ENCODE peak calls at places on chromosome 17, in eight cellular contexts. One of them, this sample, is unnamed.

GRCh38 chr17:8494506-8495111 is 58.9 kb downstream of the NDEL1 start:
- DNase-seq in NCI-H748 treated with DMSO at 0.1 percent for 48 hours: no peak
- DNase-seq in amygdala: no peak
- DNase-seq in activated CD4-positive, alpha-beta T cell treated with anti-CD3 and anti-CD28 coated beads for 24 hours: no peak
- DNase-seq in cerebellar cortex: no peak
- DNase-seq in Caki2: no peak
- DNase-seq in memory B cell: no peak
- DNase-seq in HEK293T: no peak
- DNase-seq in this sample: no peak

GRCh38 chr17:40707720-40708119 is 4.2 kb upstream of the KRT24 start:
- DNase-seq in NCI-H748 treated with DMSO at 0.1 percent for 48 hours: no peak
- DNase-seq in amygdala: no peak
- DNase-seq in activated CD4-positive, alpha-beta T cell treated with anti-CD3 and anti-CD28 coated beads for 24 hours: no peak
- DNase-seq in cerebellar cortex: no peak
- DNase-seq in Caki2: peak
- DNase-seq in memory B cell: no peak
- DNase-seq in HEK293T: no peak
- DNase-seq in this sample: no peak

GRCh38 chr17:82120148-82120547 is 22.1 kb upstream of the FASN start:
- DNase-seq in NCI-H748 treated with DMSO at 0.1 percent for 48 hours: no peak
- DNase-seq in amygdala: no peak
- DNase-seq in activated CD4-positive, alpha-beta T cell treated with anti-CD3 and anti-CD28 coated beads for 24 hours: no peak
- DNase-seq in cerebellar cortex: no peak
- DNase-seq in Caki2: no peak
- DNase-seq in memory B cell: no peak
- DNase-seq in HEK293T: no peak
- DNase-seq in this sample: no peak

GRCh38 chr17:42675348-42675983 is 1.3 kb downstream of the PLEKHH3 start:
- DNase-seq in NCI-H748 treated with DMSO at 0.1 percent for 48 hours: peak
- DNase-seq in amygdala: no peak
- DNase-seq in activated CD4-positive, alpha-beta T cell treated with anti-CD3 and anti-CD28 coated beads for 24 hours: no peak
- DNase-seq in cerebellar cortex: no peak
- DNase-seq in Caki2: no peak
- DNase-seq in memory B cell: no peak
- DNase-seq in HEK293T: no peak
- DNase-seq in this sample: no peak

GRCh38 chr17:48301002-48301401 is 129.0 kb downstream of the SKAP1 start:
- DNase-seq in NCI-H748 treated with DMSO at 0.1 percent for 48 hours: no peak
- DNase-seq in amygdala: no peak
- DNase-seq in activated CD4-positive, alpha-beta T cell treated with anti-CD3 and anti-CD28 coated beads for 24 hours: no peak
- DNase-seq in cerebellar cortex: no peak
- DNase-seq in Caki2: no peak
- DNase-seq in memory B cell: no peak
- DNase-seq in HEK293T: no peak
- DNase-seq in this sample: no peak

GRCh38 chr17:29140051-29140582 is 40.1 kb downstream of the MYO18A start:
- DNase-seq in NCI-H748 treated with DMSO at 0.1 percent for 48 hours: no peak
- DNase-seq in amygdala: peak
- DNase-seq in activated CD4-positive, alpha-beta T cell treated with anti-CD3 and anti-CD28 coated beads for 24 hours: peak
- DNase-seq in cerebellar cortex: peak
- DNase-seq in Caki2: peak
- DNase-seq in memory B cell: no peak
- DNase-seq in HEK293T: peak
- DNase-seq in this sample: peak

GRCh38 chr17:47895254-47895855 is 681 bp upstream of the SP2 start:
- DNase-seq in NCI-H748 treated with DMSO at 0.1 percent for 48 hours: no peak
- DNase-seq in amygdala: no peak
- DNase-seq in activated CD4-positive, alpha-beta T cell treated with anti-CD3 and anti-CD28 coated beads for 24 hours: peak
- DNase-seq in cerebellar cortex: peak
- DNase-seq in Caki2: no peak
- DNase-seq in memory B cell: no peak
- DNase-seq in HEK293T: no peak
- DNase-seq in this sample: no peak

GRCh38 chr17:29155966-29156338 is 24.2 kb downstream of the MYO18A start:
- DNase-seq in NCI-H748 treated with DMSO at 0.1 percent for 48 hours: no peak
- DNase-seq in amygdala: no peak
- DNase-seq in activated CD4-positive, alpha-beta T cell treated with anti-CD3 and anti-CD28 coated beads for 24 hours: no peak
- DNase-seq in cerebellar cortex: no peak
- DNase-seq in Caki2: no peak
- DNase-seq in memory B cell: no peak
- DNase-seq in HEK293T: no peak
- DNase-seq in this sample: no peak

GRCh38 chr17:83007504-83008475 is 71.6 kb upstream of the METRNL start:
- DNase-seq in NCI-H748 treated with DMSO at 0.1 percent for 48 hours: no peak
- DNase-seq in amygdala: no peak
- DNase-seq in activated CD4-positive, alpha-beta T cell treated with anti-CD3 and anti-CD28 coated beads for 24 hours: no peak
- DNase-seq in cerebellar cortex: no peak
- DNase-seq in Caki2: no peak
- DNase-seq in memory B cell: no peak
- DNase-seq in HEK293T: no peak
- DNase-seq in this sample: no peak

GRCh38 chr17:50055055-50055425 is 870 bp upstream of the ITGA3 start:
- DNase-seq in NCI-H748 treated with DMSO at 0.1 percent for 48 hours: peak
- DNase-seq in amygdala: peak
- DNase-seq in activated CD4-positive, alpha-beta T cell treated with anti-CD3 and anti-CD28 coated beads for 24 hours: no peak
- DNase-seq in cerebellar cortex: peak
- DNase-seq in Caki2: peak
- DNase-seq in memory B cell: no peak
- DNase-seq in HEK293T: no peak
- DNase-seq in this sample: no peak

GRCh38 chr17:83073389-83074063 is 5.9 kb upstream of the METRNL start:
- DNase-seq in NCI-H748 treated with DMSO at 0.1 percent for 48 hours: no peak
- DNase-seq in amygdala: no peak
- DNase-seq in activated CD4-positive, alpha-beta T cell treated with anti-CD3 and anti-CD28 coated beads for 24 hours: no peak
- DNase-seq in cerebellar cortex: no peak
- DNase-seq in Caki2: peak
- DNase-seq in memory B cell: no peak
- DNase-seq in HEK293T: no peak
- DNase-seq in this sample: no peak

GRCh38 chr17:33523577-33523981 is 230.5 kb upstream of the ASIC2 start:
- DNase-seq in NCI-H748 treated with DMSO at 0.1 percent for 48 hours: no peak
- DNase-seq in amygdala: peak
- DNase-seq in activated CD4-positive, alpha-beta T cell treated with anti-CD3 and anti-CD28 coated beads for 24 hours: no peak
- DNase-seq in cerebellar cortex: no peak
- DNase-seq in Caki2: no peak
- DNase-seq in memory B cell: no peak
- DNase-seq in HEK293T: no peak
- DNase-seq in this sample: no peak

GRCh38 chr17:44144966-44145739 is 3.4 kb downstream of the HROB start:
- DNase-seq in NCI-H748 treated with DMSO at 0.1 percent for 48 hours: no peak
- DNase-seq in amygdala: no peak
- DNase-seq in activated CD4-positive, alpha-beta T cell treated with anti-CD3 and anti-CD28 coated beads for 24 hours: no peak
- DNase-seq in cerebellar cortex: no peak
- DNase-seq in Caki2: peak
- DNase-seq in memory B cell: no peak
- DNase-seq in HEK293T: no peak
- DNase-seq in this sample: no peak

GRCh38 chr17:7945651-7946050 is 13.6 kb downstream of the CNTROB start:
- DNase-seq in NCI-H748 treated with DMSO at 0.1 percent for 48 hours: no peak
- DNase-seq in amygdala: no peak
- DNase-seq in activated CD4-positive, alpha-beta T cell treated with anti-CD3 and anti-CD28 coated beads for 24 hours: no peak
- DNase-seq in cerebellar cortex: no peak
- DNase-seq in Caki2: no peak
- DNase-seq in memory B cell: no peak
- DNase-seq in HEK293T: no peak
- DNase-seq in this sample: no peak

GRCh38 chr17:42233148-42233547 is 38.9 kb upstream of the GHDC start:
- DNase-seq in NCI-H748 treated with DMSO at 0.1 percent for 48 hours: no peak
- DNase-seq in amygdala: no peak
- DNase-seq in activated CD4-positive, alpha-beta T cell treated with anti-CD3 and anti-CD28 coated beads for 24 hours: no peak
- DNase-seq in cerebellar cortex: no peak
- DNase-seq in Caki2: no peak
- DNase-seq in memory B cell: no peak
- DNase-seq in HEK293T: no peak
- DNase-seq in this sample: no peak

GRCh38 chr17:80253631-80254395 is 6.8 kb upstream of the RNF213 start:
- DNase-seq in NCI-H748 treated with DMSO at 0.1 percent for 48 hours: no peak
- DNase-seq in amygdala: no peak
- DNase-seq in activated CD4-positive, alpha-beta T cell treated with anti-CD3 and anti-CD28 coated beads for 24 hours: no peak
- DNase-seq in cerebellar cortex: no peak
- DNase-seq in Caki2: peak
- DNase-seq in memory B cell: no peak
- DNase-seq in HEK293T: no peak
- DNase-seq in this sample: no peak

GRCh38 chr17:68087851-68088250 is 52.3 kb downstream of the KPNA2 start:
- DNase-seq in NCI-H748 treated with DMSO at 0.1 percent for 48 hours: no peak
- DNase-seq in amygdala: no peak
- DNase-seq in activated CD4-positive, alpha-beta T cell treated with anti-CD3 and anti-CD28 coated beads for 24 hours: no peak
- DNase-seq in cerebellar cortex: no peak
- DNase-seq in Caki2: no peak
- DNase-seq in memory B cell: no peak
- DNase-seq in HEK293T: no peak
- DNase-seq in this sample: no peak

GRCh38 chr17:71790791-71791190 is 330.0 kb upstream of the SOX9 start:
- DNase-seq in NCI-H748 treated with DMSO at 0.1 percent for 48 hours: no peak
- DNase-seq in amygdala: no peak
- DNase-seq in activated CD4-positive, alpha-beta T cell treated with anti-CD3 and anti-CD28 coated beads for 24 hours: no peak
- DNase-seq in cerebellar cortex: no peak
- DNase-seq in Caki2: no peak
- DNase-seq in memory B cell: no peak
- DNase-seq in HEK293T: no peak
- DNase-seq in this sample: no peak

GRCh38 chr17:35784895-35785294 is 10.5 kb downstream of the MMP28 start:
- DNase-seq in NCI-H748 treated with DMSO at 0.1 percent for 48 hours: no peak
- DNase-seq in amygdala: no peak
- DNase-seq in activated CD4-positive, alpha-beta T cell treated with anti-CD3 and anti-CD28 coated beads for 24 hours: no peak
- DNase-seq in cerebellar cortex: no peak
- DNase-seq in Caki2: no peak
- DNase-seq in memory B cell: no peak
- DNase-seq in HEK293T: no peak
- DNase-seq in this sample: no peak

GRCh38 chr17:81667754-81668153 is 1.2 kb downstream of the CCDC137 start:
- DNase-seq in NCI-H748 treated with DMSO at 0.1 percent for 48 hours: no peak
- DNase-seq in amygdala: no peak
- DNase-seq in activated CD4-positive, alpha-beta T cell treated with anti-CD3 and anti-CD28 coated beads for 24 hours: no peak
- DNase-seq in cerebellar cortex: no peak
- DNase-seq in Caki2: no peak
- DNase-seq in memory B cell: no peak
- DNase-seq in HEK293T: peak
- DNase-seq in this sample: no peak

GRCh38 chr17:55567240-55568216 is 56.3 kb upstream of the SMIM36 start:
- DNase-seq in NCI-H748 treated with DMSO at 0.1 percent for 48 hours: no peak
- DNase-seq in amygdala: no peak
- DNase-seq in activated CD4-positive, alpha-beta T cell treated with anti-CD3 and anti-CD28 coated beads for 24 hours: no peak
- DNase-seq in cerebellar cortex: no peak
- DNase-seq in Caki2: no peak
- DNase-seq in memory B cell: no peak
- DNase-seq in HEK293T: no peak
- DNase-seq in this sample: no peak

GRCh38 chr17:78088529-78088928 is 40.0 kb downstream of the TMC6 start:
- DNase-seq in NCI-H748 treated with DMSO at 0.1 percent for 48 hours: no peak
- DNase-seq in amygdala: no peak
- DNase-seq in activated CD4-positive, alpha-beta T cell treated with anti-CD3 and anti-CD28 coated beads for 24 hours: no peak
- DNase-seq in cerebellar cortex: no peak
- DNase-seq in Caki2: no peak
- DNase-seq in memory B cell: no peak
- DNase-seq in HEK293T: no peak
- DNase-seq in this sample: no peak

GRCh38 chr17:43438626-43439529 is 40.1 kb downstream of the ARL4D start:
- DNase-seq in NCI-H748 treated with DMSO at 0.1 percent for 48 hours: no peak
- DNase-seq in amygdala: no peak
- DNase-seq in activated CD4-positive, alpha-beta T cell treated with anti-CD3 and anti-CD28 coated beads for 24 hours: no peak
- DNase-seq in cerebellar cortex: no peak
- DNase-seq in Caki2: no peak
- DNase-seq in memory B cell: no peak
- DNase-seq in HEK293T: no peak
- DNase-seq in this sample: no peak

GRCh38 chr17:57027852-57028251 is 49.9 kb downstream of the SCPEP1 start:
- DNase-seq in NCI-H748 treated with DMSO at 0.1 percent for 48 hours: no peak
- DNase-seq in amygdala: no peak
- DNase-seq in activated CD4-positive, alpha-beta T cell treated with anti-CD3 and anti-CD28 coated beads for 24 hours: no peak
- DNase-seq in cerebellar cortex: no peak
- DNase-seq in Caki2: no peak
- DNase-seq in memory B cell: no peak
- DNase-seq in HEK293T: no peak
- DNase-seq in this sample: no peak

GRCh38 chr17:57080708-57081107 is 4.3 kb upstream of the AKAP1 start:
- DNase-seq in NCI-H748 treated with DMSO at 0.1 percent for 48 hours: no peak
- DNase-seq in amygdala: no peak
- DNase-seq in activated CD4-positive, alpha-beta T cell treated with anti-CD3 and anti-CD28 coated beads for 24 hours: no peak
- DNase-seq in cerebellar cortex: no peak
- DNase-seq in Caki2: no peak
- DNase-seq in memory B cell: no peak
- DNase-seq in HEK293T: no peak
- DNase-seq in this sample: peak

GRCh38 chr17:40551091-40551873 is 14.0 kb downstream of the CCR7 start:
- DNase-seq in NCI-H748 treated with DMSO at 0.1 percent for 48 hours: no peak
- DNase-seq in amygdala: no peak
- DNase-seq in activated CD4-positive, alpha-beta T cell treated with anti-CD3 and anti-CD28 coated beads for 24 hours: no peak
- DNase-seq in cerebellar cortex: no peak
- DNase-seq in Caki2: no peak
- DNase-seq in memory B cell: no peak
- DNase-seq in HEK293T: no peak
- DNase-seq in this sample: no peak

GRCh38 chr17:42422958-42423712 is at the start of gene CAVIN1:
- DNase-seq in NCI-H748 treated with DMSO at 0.1 percent for 48 hours: peak
- DNase-seq in amygdala: peak
- DNase-seq in activated CD4-positive, alpha-beta T cell treated with anti-CD3 and anti-CD28 coated beads for 24 hours: no peak
- DNase-seq in cerebellar cortex: peak
- DNase-seq in Caki2: peak
- DNase-seq in memory B cell: no peak
- DNase-seq in HEK293T: peak
- DNase-seq in this sample: peak

GRCh38 chr17:36888236-36888957 is 48.9 kb upstream of the LHX1 start:
- DNase-seq in NCI-H748 treated with DMSO at 0.1 percent for 48 hours: no peak
- DNase-seq in amygdala: no peak
- DNase-seq in activated CD4-positive, alpha-beta T cell treated with anti-CD3 and anti-CD28 coated beads for 24 hours: no peak
- DNase-seq in cerebellar cortex: no peak
- DNase-seq in Caki2: no peak
- DNase-seq in memory B cell: no peak
- DNase-seq in HEK293T: no peak
- DNase-seq in this sample: no peak

GRCh38 chr17:64209356-64209941 is 53.6 kb downstream of the TEX2 start:
- DNase-seq in NCI-H748 treated with DMSO at 0.1 percent for 48 hours: no peak
- DNase-seq in amygdala: no peak
- DNase-seq in activated CD4-positive, alpha-beta T cell treated with anti-CD3 and anti-CD28 coated beads for 24 hours: no peak
- DNase-seq in cerebellar cortex: no peak
- DNase-seq in Caki2: no peak
- DNase-seq in memory B cell: no peak
- DNase-seq in HEK293T: no peak
- DNase-seq in this sample: no peak

GRCh38 chr17:14080847-14081251 is 11.5 kb downstream of the COX10 start:
- DNase-seq in NCI-H748 treated with DMSO at 0.1 percent for 48 hours: no peak
- DNase-seq in amygdala: no peak
- DNase-seq in activated CD4-positive, alpha-beta T cell treated with anti-CD3 and anti-CD28 coated beads for 24 hours: no peak
- DNase-seq in cerebellar cortex: no peak
- DNase-seq in Caki2: no peak
- DNase-seq in memory B cell: no peak
- DNase-seq in HEK293T: peak
- DNase-seq in this sample: no peak

GRCh38 chr17:28871056-28871579 is 16.3 kb downstream of the ERAL1 start:
- DNase-seq in NCI-H748 treated with DMSO at 0.1 percent for 48 hours: no peak
- DNase-seq in amygdala: no peak
- DNase-seq in activated CD4-positive, alpha-beta T cell treated with anti-CD3 and anti-CD28 coated beads for 24 hours: peak
- DNase-seq in cerebellar cortex: no peak
- DNase-seq in Caki2: no peak
- DNase-seq in memory B cell: peak
- DNase-seq in HEK293T: no peak
- DNase-seq in this sample: peak

GRCh38 chr17:6912110-6913051 is 80.9 kb upstream of the TEKT1 start:
- DNase-seq in NCI-H748 treated with DMSO at 0.1 percent for 48 hours: no peak
- DNase-seq in amygdala: no peak
- DNase-seq in activated CD4-positive, alpha-beta T cell treated with anti-CD3 and anti-CD28 coated beads for 24 hours: no peak
- DNase-seq in cerebellar cortex: no peak
- DNase-seq in Caki2: no peak
- DNase-seq in memory B cell: no peak
- DNase-seq in HEK293T: no peak
- DNase-seq in this sample: no peak

GRCh38 chr17:6910987-6911603 is 79.6 kb upstream of the TEKT1 start:
- DNase-seq in NCI-H748 treated with DMSO at 0.1 percent for 48 hours: peak
- DNase-seq in amygdala: no peak
- DNase-seq in activated CD4-positive, alpha-beta T cell treated with anti-CD3 and anti-CD28 coated beads for 24 hours: no peak
- DNase-seq in cerebellar cortex: peak
- DNase-seq in Caki2: peak
- DNase-seq in memory B cell: peak
- DNase-seq in HEK293T: no peak
- DNase-seq in this sample: peak

GRCh38 chr17:77096570-77097214 is 44.1 kb upstream of the SEC14L1 start:
- DNase-seq in NCI-H748 treated with DMSO at 0.1 percent for 48 hours: no peak
- DNase-seq in amygdala: no peak
- DNase-seq in activated CD4-positive, alpha-beta T cell treated with anti-CD3 and anti-CD28 coated beads for 24 hours: no peak
- DNase-seq in cerebellar cortex: peak
- DNase-seq in Caki2: peak
- DNase-seq in memory B cell: no peak
- DNase-seq in HEK293T: peak
- DNase-seq in this sample: no peak